ENCODE peak calls at places on chromosomes 1 and 21, in eight cellular contexts. Q, B, W, Z, K, J, Y and F are unnamed samples.

GRCh38 chr1:215932558-215932957 is 365.5 kb downstream of the KCTD3 start:
- DNase-seq in Y (no peak), K (no peak), J (no peak), W (no peak), B (no peak), Z (no peak), Q (no peak), F (no peak)

GRCh38 chr1:234707641-234708040 is 97.7 kb upstream of the IRF2BP2 start:
- DNase-seq in Q (peak), J (no peak), K (peak), Y (peak), B (no peak), Z (no peak), W (no peak), F (no peak)

GRCh38 chr1:89721351-89721750 is 88.4 kb downstream of the LRRC8C start:
- DNase-seq in J (peak), Z (no peak), B (no peak), W (no peak), Q (no peak), Y (no peak), K (peak), F (no peak)

GRCh38 chr21:20997633-20998455 is at the start of gene NCAM2:
- DNase-seq in B (peak), K (peak), Z (peak), Q (no peak), Y (peak), W (peak), J (peak), F (peak)

GRCh38 chr1:239386453-239387303 is at the start of gene CHRM3:
- DNase-seq in Z (peak), Y (peak), B (no peak), W (peak), K (peak), Q (no peak), J (peak), F (peak)

GRCh38 chr21:36171327-36171726 is 14.7 kb downstream of the DOP1B start:
- DNase-seq in Y (no peak), W (no peak), K (no peak), B (no peak), J (no peak), Z (no peak), Q (no peak), F (no peak)

GRCh38 chr21:31616216-31616615 is 43.3 kb upstream of the SOD1 start:
- DNase-seq in Y (no peak), Q (no peak), Z (no peak), K (no peak), J (no peak), W (no peak), B (no peak), F (no peak)

GRCh38 chr1:231419738-231420298 is 2.3 kb downstream of the EGLN1 start:
- DNase-seq in Z (no peak), B (no peak), Y (no peak), J (peak), Q (no peak), K (no peak), W (peak), F (no peak)

GRCh38 chr1:205480349-205481278 is 23.9 kb upstream of the CDK18 start:
- DNase-seq in Z (no peak), W (no peak), Y (no peak), B (peak), Q (no peak), J (peak), K (no peak), F (no peak)

GRCh38 chr1:25644962-25645361 is 28.4 kb downstream of the MAN1C1 start:
- DNase-seq in K (no peak), Y (no peak), B (no peak), J (no peak), W (no peak), Z (no peak), Q (no peak), F (peak)

GRCh38 chr1:89686520-89686919 is 53.6 kb downstream of the LRRC8C start:
- DNase-seq in W (no peak), J (peak), B (no peak), Z (no peak), Q (no peak), Y (no peak), K (no peak), F (no peak)

GRCh38 chr1:44489481-44489880 is 84.4 kb downstream of the RNF220 start:
- DNase-seq in B (no peak), Z (no peak), Y (no peak), W (no peak), Q (no peak), J (no peak), K (no peak), F (no peak)

GRCh38 chr1:145730900-145731299 is 11.6 kb downstream of the CD160 start:
- DNase-seq in Q (no peak), B (no peak), Y (no peak), J (no peak), W (no peak), Z (no peak), K (no peak), F (no peak)

GRCh38 chr21:44702973-44703730 is 6.2 kb downstream of the KRTAP10-12 start:
- DNase-seq in Q (no peak), Y (no peak), Z (no peak), B (no peak), K (no peak), J (no peak), W (no peak), F (no peak)

GRCh38 chr1:195336718-195337269 is 1271.4 kb downstream of the KCNT2 start:
- DNase-seq in J (no peak), Q (no peak), Z (no peak), K (no peak), W (no peak), B (no peak), Y (no peak), F (no peak)

GRCh38 chr1:21490774-21491482 is 18.3 kb upstream of the ALPL start:
- DNase-seq in K (peak), Y (no peak), Z (no peak), W (peak), Q (peak), J (peak), B (no peak), F (peak)

GRCh38 chr1:81325404-81325803 is 475.3 kb upstream of the ADGRL2 start:
- DNase-seq in Y (no peak), J (no peak), W (no peak), B (no peak), K (no peak), Z (no peak), Q (no peak), F (no peak)